ENCODE peak calls at places on chromosome 13, in six cellular contexts. U, P, B, K, G and T are unnamed samples.
A peak's percentile ranks its signal among the peaks of the same experiment; 100 is the strongest.

GRCh38 chr13:38202730-38203129 is 146.9 kb upstream of the UFM1 start:
- DNase-seq in U (peak; percentile 34), P (no peak), B (no peak), K (no peak), G (no peak), T (peak; percentile 54)

GRCh38 chr13:105346141-105346766 is 1189.2 kb downstream of the EFNB2 start:
- DNase-seq in U (no peak), P (no peak), B (no peak), K (no peak), G (no peak), T (peak; percentile 35)

GRCh38 chr13:92122454-92122853 is 724.0 kb downstream of the GPC5 start:
- DNase-seq in U (no peak), P (no peak), B (no peak), K (no peak), G (no peak), T (no peak)

GRCh38 chr13:109647046-109647445 is 139.3 kb downstream of the IRS2 start:
- DNase-seq in U (peak; percentile 86), P (no peak), B (no peak), K (no peak), G (no peak), T (no peak)

GRCh38 chr13:76019421-76020044 is 383.4 kb downstream of the LMO7 start:
- DNase-seq in U (peak; percentile 61), P (no peak), B (no peak), K (peak; percentile 25), G (peak; percentile 59), T (no peak)

GRCh38 chr13:33015791-33016323 is 366 bp upstream of the KL start:
- DNase-seq in U (no peak), P (no peak), B (peak; percentile 18), K (no peak), G (no peak), T (no peak)

GRCh38 chr13:63433546-63434150 is 2018.0 kb upstream of the PCDH20 start:
- DNase-seq in U (no peak), P (no peak), B (no peak), K (no peak), G (no peak), T (no peak)

GRCh38 chr13:78326608-78327007 is 276.7 kb downstream of the POU4F1 start:
- DNase-seq in U (peak; percentile 18), P (no peak), B (no peak), K (no peak), G (peak; percentile 65), T (peak; percentile 20)

GRCh38 chr13:65966991-65967451 is 1263.1 kb downstream of the PCDH9 start:
- DNase-seq in U (peak; percentile 70), P (no peak), B (no peak), K (peak; percentile 48), G (peak; percentile 50), T (peak; percentile 2)

GRCh38 chr13:73520566-73521290 is 461.9 kb downstream of the KLF5 start:
- DNase-seq in U (no peak), P (no peak), B (no peak), K (no peak), G (no peak), T (no peak)

GRCh38 chr13:59946924-59947323 is 216.8 kb downstream of the DIAPH3 start:
- DNase-seq in U (peak; percentile 78), P (no peak), B (no peak), K (no peak), G (no peak), T (no peak)

GRCh38 chr13:82879921-82880320 is 1002.4 kb downstream of the SLITRK1 start:
- DNase-seq in U (no peak), P (no peak), B (no peak), K (no peak), G (no peak), T (no peak)

GRCh38 chr13:110317093-110317492 is 10.0 kb downstream of the COL4A2 start:
- DNase-seq in U (no peak), P (no peak), B (no peak), K (no peak), G (no peak), T (no peak)

GRCh38 chr13:41554626-41555386 is 97.5 kb downstream of the RGCC start:
- DNase-seq in U (no peak), P (no peak), B (no peak), K (no peak), G (no peak), T (no peak)

GRCh38 chr13:52779028-52779612 is 39.5 kb upstream of the CNMD start:
- DNase-seq in U (no peak), P (no peak), B (no peak), K (no peak), G (no peak), T (no peak)

GRCh38 chr13:43301341-43301969 is 278.1 kb downstream of the DNAJC15 start:
- DNase-seq in U (peak; percentile 52), P (no peak), B (no peak), K (no peak), G (no peak), T (peak; percentile 15)

GRCh38 chr13:27367570-27367969 is 56.8 kb upstream of the GTF3A start:
- DNase-seq in U (no peak), P (no peak), B (peak; percentile 84), K (no peak), G (no peak), T (no peak)

GRCh38 chr13:52070929-52071523 is 46.5 kb downstream of the UTP14C start:
- DNase-seq in U (peak; percentile 25), P (no peak), B (no peak), K (peak; percentile 13), G (no peak), T (no peak)

GRCh38 chr13:77918391-77919261 is at the start of gene EDNRB:
- DNase-seq in U (peak; percentile 81), P (peak; percentile 43), B (peak; percentile 15), K (no peak), G (peak; percentile 28), T (peak; percentile 51)

GRCh38 chr13:29922896-29923295 is 72.5 kb upstream of the UBL3 start:
- DNase-seq in U (no peak), P (no peak), B (no peak), K (no peak), G (no peak), T (peak; percentile 61)

GRCh38 chr13:97492257-97492656 is 58.3 kb downstream of the RAP2A start:
- DNase-seq in U (no peak), P (no peak), B (no peak), K (no peak), G (no peak), T (no peak)

GRCh38 chr13:69769637-69770036 is 338.0 kb upstream of the ATXN8OS start:
- DNase-seq in U (no peak), P (no peak), B (no peak), K (no peak), G (no peak), T (no peak)
- H3K27me3 ChIP-seq in U (no peaks in the 10 kb centered on the region), P (no peaks in the 10 kb centered on the region), B (no peaks in the 10 kb centered on the region), K (no peaks in the 10 kb centered on the region), G (no peaks in the 10 kb centered on the region), T (no peaks in the 10 kb centered on the region)

DNA sequence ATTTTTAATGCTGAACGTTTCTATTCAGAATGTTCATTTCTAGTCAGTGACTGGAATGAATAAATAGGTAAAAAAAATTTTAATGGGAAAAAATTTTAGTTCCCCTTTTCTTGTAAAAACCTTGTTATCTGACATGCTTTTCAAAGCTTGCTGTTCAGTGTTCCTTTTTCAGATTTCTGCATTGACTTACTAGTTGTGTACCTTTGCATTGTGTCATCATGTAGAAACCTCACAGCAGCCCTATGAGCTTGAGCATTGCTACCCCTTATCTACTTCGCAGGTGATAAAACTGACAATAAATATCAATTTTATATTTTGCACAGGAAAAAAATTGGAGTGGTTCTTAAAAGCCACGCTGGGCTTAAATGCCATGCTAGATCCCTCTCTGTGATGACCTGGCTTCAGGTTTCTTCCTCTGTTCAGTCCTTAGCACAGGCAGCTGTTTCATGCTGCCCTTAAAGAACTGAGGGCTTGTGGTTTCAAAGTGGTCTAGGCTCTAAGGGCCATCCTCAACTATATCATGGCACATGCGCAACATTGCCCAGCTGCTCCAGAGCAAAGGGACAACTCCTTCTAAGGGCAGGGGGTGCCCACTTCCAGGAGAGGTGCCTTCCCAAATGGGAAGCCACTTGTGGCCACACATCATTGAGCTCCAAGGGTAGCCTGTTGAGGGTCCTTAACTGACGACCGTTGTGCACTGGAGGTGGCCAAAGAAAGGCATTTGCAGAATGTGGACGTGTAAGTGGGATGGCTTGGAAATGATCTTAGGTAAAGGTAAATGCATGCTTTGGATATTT is 7.5 kb downstream of the GPR183 start:
- DNase-seq in U (no peak), P (no peak), B (no peak), K (no peak), G (no peak), T (no peak)
- H3K4me3 ChIP-seq in U (no peak overlapping the region), P (no peak overlapping the region), B (no peak overlapping the region), K (no peak overlapping the region), G (no peak overlapping the region), T (no peak overlapping the region)

DNA sequence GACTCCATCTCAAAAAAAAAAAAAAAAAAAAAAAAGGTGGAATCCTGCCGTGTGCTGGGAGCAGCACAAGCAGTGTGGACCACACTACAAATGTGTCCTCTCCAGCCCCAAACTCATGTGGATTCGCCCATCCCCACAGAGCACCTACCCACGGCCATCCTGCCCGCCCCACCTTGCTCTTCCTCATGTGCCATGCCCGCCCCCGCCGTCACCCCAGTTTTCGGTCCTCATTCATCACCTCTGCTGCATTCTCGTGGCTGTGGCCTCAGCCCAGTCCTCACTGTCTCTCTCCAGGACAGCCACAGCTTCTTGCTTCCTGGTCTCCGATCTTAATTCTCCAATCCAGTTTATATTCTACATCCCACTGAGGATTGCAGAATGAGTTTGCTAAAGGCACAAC is 80.0 kb upstream of the TM9SF2 start:
- DNase-seq in U (no peak), P (no peak), B (no peak), K (no peak), G (no peak), T (no peak)
- H3K27me3 ChIP-seq in U (no peaks in the 10 kb centered on the region), P (peaks cover 9% of the 10 kb centered on the region), B (no peaks in the 10 kb centered on the region), K (no peaks in the 10 kb centered on the region), G (peaks cover 25% of the 10 kb centered on the region), T (no peaks in the 10 kb centered on the region)

GRCh38 chr13:83880275-83881027 is 1.8 kb downstream of the SLITRK1 start:
- DNase-seq in U (no peak), P (no peak), B (peak; percentile 28), K (no peak), G (peak; percentile 20), T (no peak)

GRCh38 chr13:83883061-83883523 is 818 bp upstream of the SLITRK1 start:
- DNase-seq in U (no peak), P (no peak), B (peak; percentile 12), K (no peak), G (no peak), T (no peak)

GRCh38 chr13:83882626-83882959 is 319 bp upstream of the SLITRK1 start:
- DNase-seq in U (no peak), P (no peak), B (no peak), K (no peak), G (no peak), T (no peak)

GRCh38 chr13:83881031-83881727 is 1.1 kb downstream of the SLITRK1 start:
- DNase-seq in U (peak; percentile 7), P (no peak), B (no peak), K (no peak), G (no peak), T (no peak)

DNA sequence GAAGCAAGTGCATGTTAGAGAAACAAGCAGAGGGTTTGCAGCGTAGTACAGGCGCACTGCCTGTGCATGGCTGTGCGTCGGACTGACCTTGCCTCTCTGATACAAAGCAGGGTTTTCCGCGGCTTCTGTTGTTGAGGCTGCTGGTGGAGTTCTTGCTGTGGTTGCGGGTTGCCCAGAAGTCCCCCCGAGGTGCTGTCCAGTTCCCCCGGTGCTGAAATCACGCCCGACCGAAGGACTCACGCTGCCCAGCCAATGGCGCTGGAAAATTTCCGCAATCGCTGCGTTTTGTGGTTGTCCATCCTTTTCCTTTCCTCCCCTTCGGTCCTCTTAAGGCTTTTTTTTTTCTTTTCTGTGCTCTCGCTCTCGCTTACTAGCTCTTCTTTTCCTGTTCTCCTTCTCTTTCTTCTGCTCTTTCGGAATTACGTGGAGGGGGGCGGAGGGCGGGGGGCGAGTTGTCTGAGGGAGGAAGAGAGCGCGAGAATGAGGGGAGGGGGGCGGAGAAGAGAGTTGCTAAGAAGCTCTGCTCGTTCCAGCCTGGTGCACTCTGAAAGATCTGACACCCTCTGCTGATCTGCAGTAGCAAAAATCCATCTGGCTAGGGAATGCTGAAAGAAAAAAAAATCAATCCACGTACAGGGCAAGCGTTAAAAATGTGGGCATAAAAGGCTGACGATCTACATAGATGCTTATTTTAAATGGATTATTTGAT is at the start of gene SLITRK1:
- DNase-seq in U (peak; percentile 82), P (peak; percentile 44), B (peak; percentile 80), K (peak; percentile 84), G (peak; percentile 51), T (peak; percentile 77)
- H3K4me3 ChIP-seq in U (peak within 1 kb of the TSS; percentile 41), P (peak within 1 kb of the TSS; percentile 52), B (no peak within 1 kb of the TSS), K (peak within 1 kb of the TSS; percentile 53), G (peak within 1 kb of the TSS; percentile 77), T (peak within 1 kb of the TSS; percentile 44)